ENCODE peak calls at places on chromosomes 12 and 14, in five cellular contexts. N is IMR-90, K is trophoblast cell, W is neuronal stem cell, J is H1. Q is an unnamed sample.

GRCh38 chr14:44180975-44181374 is 326.1 kb downstream of the FSCB start:
- DNase-seq in J (no peak), W (no peak), N (no peak), K (no peak), Q (peak; percentile 62)

GRCh38 chr12:53251477-53252348 is 16.4 kb upstream of the ESPL1 start:
- DNase-seq in K (peak; percentile 84), W (peak; percentile 75), J (peak; percentile 86), N (peak; percentile 64), Q (peak; percentile 73)

GRCh38 chr12:51915003-51915625 is 7.8 kb downstream of the ACVRL1 start:
- DNase-seq in J (no peak), W (no peak), K (no peak), N (no peak), Q (no peak)

GRCh38 chr14:92897922-92898599 is 24.9 kb upstream of the CHGA start:
- DNase-seq in N (no peak), K (no peak), W (no peak), J (no peak), Q (no peak)

GRCh38 chr12:74337951-74338350 is 199.7 kb upstream of the ATXN7L3B start:
- DNase-seq in W (no peak), K (no peak), J (no peak), N (peak; percentile 64), Q (peak; percentile 53)

GRCh38 chr12:57242691-57243454 is 8.1 kb downstream of the STAC3 start:
- DNase-seq in W (peak; percentile 85), J (peak; percentile 100), K (peak; percentile 37), N (peak; percentile 35), Q (peak; percentile 63)

GRCh38 chr14:77181603-77182437 is at the start of gene TMEM63C:
- DNase-seq in J (peak; percentile 92), K (no peak), W (peak; percentile 85), N (no peak), Q (no peak)

GRCh38 chr14:80658733-80659132 is 282.8 kb downstream of the CEP128 start:
- DNase-seq in W (no peak), N (no peak), K (no peak), J (no peak), Q (no peak)

GRCh38 chr12:57340104-57340503 is 89.1 kb upstream of the STAC3 start:
- DNase-seq in K (peak; percentile 14), J (no peak), W (no peak), N (peak; percentile 87), Q (peak; percentile 96)

GRCh38 chr12:25794580-25794979 is 163.9 kb upstream of the RASSF8 start:
- DNase-seq in K (no peak), N (peak; percentile 20), W (no peak), J (no peak), Q (no peak)

GRCh38 chr12:24920141-24920540 is 28.8 kb downstream of the BCAT1 start:
- DNase-seq in K (no peak), N (no peak), W (no peak), J (no peak), Q (no peak)

GRCh38 chr14:79418649-79419415 is 792.5 kb downstream of the DIO2 start:
- DNase-seq in K (no peak), J (no peak), N (no peak), W (no peak), Q (no peak)

GRCh38 chr12:86193931-86194330 is 62.3 kb downstream of the MGAT4C start:
- DNase-seq in J (no peak), K (no peak), N (peak; percentile 66), W (no peak), Q (peak; percentile 38)

GRCh38 chr14:24171422-24172260 is at the start of gene REC8:
- DNase-seq in K (no peak), J (peak; percentile 97), W (peak; percentile 94), N (no peak), Q (peak; percentile 92)

GRCh38 chr12:94689002-94689645 is 38.8 kb upstream of the TMCC3 start:
- DNase-seq in N (peak; percentile 27), W (no peak), K (no peak), J (no peak), Q (peak; percentile 54)

GRCh38 chr12:64560395-64561301 is 49.6 kb upstream of the RASSF3 start:
- DNase-seq in K (no peak), W (no peak), N (peak; percentile 100), J (peak; percentile 46), Q (peak; percentile 96)

GRCh38 chr12:76020731-76021672 is 10.6 kb downstream of the PHLDA1 start:
- DNase-seq in K (peak; percentile 82), N (peak; percentile 99), W (no peak), J (no peak), Q (peak; percentile 99)

GRCh38 chr12:34406228-34406995 is 384.1 kb downstream of the ALG10 start:
- DNase-seq in J (no peak), N (no peak), K (no peak), W (no peak), Q (no peak)

GRCh38 chr14:74635831-74636230 is 23.8 kb upstream of the LTBP2 start:
- DNase-seq in K (no peak), W (no peak), N (no peak), J (no peak), Q (no peak)
- H2BK5ac ChIP-seq in K (no peak overlapping the region), W (no peak overlapping the region), N (no peak overlapping the region), J (no peak overlapping the region), Q (no peak overlapping the region)

GRCh38 chr12:4030938-4031702 is 157.9 kb upstream of the PARP11 start:
- DNase-seq in N (peak; percentile 98), W (peak; percentile 95), J (peak; percentile 85), K (peak; percentile 98), Q (peak; percentile 98)
- H4K91ac ChIP-seq in N (peak overlapping the region; percentile 26), W (no peak overlapping the region), J (peak overlapping the region; percentile 70), K (peak overlapping the region; percentile 100), Q (peak overlapping the region; percentile 97)

GRCh38 chr12:19856389-19856788 is 417.1 kb downstream of the AEBP2 start:
- DNase-seq in N (peak; percentile 24), W (no peak), K (no peak), J (no peak), Q (peak; percentile 87)
- H3K4me3 ChIP-seq in N (no peak overlapping the region), W (no peak overlapping the region), K (no peak overlapping the region), J (no peak overlapping the region), Q (peak overlapping the region; percentile 19)

DNA sequence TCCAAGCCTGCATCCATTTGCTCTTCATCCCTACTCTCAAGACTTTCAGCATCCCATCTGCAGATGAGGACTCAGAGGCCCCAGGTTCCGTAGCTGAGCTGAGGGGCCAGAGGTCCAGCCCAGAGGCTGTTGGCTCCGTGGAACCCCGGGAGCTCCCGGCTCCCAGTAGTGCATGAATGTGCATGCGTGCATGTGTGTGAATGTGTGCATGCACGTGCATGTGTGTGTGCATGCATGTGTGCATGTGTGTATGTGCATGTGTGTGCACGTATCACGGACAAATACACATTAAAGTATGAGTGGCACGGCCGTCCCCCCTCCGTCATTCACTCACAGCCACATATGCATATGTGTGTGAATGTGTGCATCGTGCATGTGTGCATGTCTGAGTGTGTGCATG is 149.9 kb downstream of the KIF26A start:
- DNase-seq in K (no peak), N (no peak), J (no peak), W (no peak), Q (no peak)
- H2BK5ac ChIP-seq in K (no peak overlapping the region), N (no peak overlapping the region), J (no peak overlapping the region), W (no peak overlapping the region), Q (no peak overlapping the region)

GRCh38 chr14:88563845-88564244 is 1.0 kb downstream of the ZC3H14 start:
- DNase-seq in J (no peak), W (no peak), N (no peak), K (no peak), Q (no peak)

GRCh38 chr14:88565427-88565826 is 2.6 kb downstream of the ZC3H14 start:
- DNase-seq in J (no peak), W (no peak), K (no peak), N (no peak), Q (no peak)

GRCh38 chr14:88559852-88560251 is 3.0 kb upstream of the ZC3H14 start:
- DNase-seq in J (no peak), N (peak; percentile 72), W (no peak), K (no peak), Q (peak; percentile 80)

GRCh38 chr14:88562532-88562830 is 356 bp upstream of the ZC3H14 start:
- DNase-seq in W (no peak), K (no peak), J (no peak), N (no peak), Q (no peak)

DNA sequence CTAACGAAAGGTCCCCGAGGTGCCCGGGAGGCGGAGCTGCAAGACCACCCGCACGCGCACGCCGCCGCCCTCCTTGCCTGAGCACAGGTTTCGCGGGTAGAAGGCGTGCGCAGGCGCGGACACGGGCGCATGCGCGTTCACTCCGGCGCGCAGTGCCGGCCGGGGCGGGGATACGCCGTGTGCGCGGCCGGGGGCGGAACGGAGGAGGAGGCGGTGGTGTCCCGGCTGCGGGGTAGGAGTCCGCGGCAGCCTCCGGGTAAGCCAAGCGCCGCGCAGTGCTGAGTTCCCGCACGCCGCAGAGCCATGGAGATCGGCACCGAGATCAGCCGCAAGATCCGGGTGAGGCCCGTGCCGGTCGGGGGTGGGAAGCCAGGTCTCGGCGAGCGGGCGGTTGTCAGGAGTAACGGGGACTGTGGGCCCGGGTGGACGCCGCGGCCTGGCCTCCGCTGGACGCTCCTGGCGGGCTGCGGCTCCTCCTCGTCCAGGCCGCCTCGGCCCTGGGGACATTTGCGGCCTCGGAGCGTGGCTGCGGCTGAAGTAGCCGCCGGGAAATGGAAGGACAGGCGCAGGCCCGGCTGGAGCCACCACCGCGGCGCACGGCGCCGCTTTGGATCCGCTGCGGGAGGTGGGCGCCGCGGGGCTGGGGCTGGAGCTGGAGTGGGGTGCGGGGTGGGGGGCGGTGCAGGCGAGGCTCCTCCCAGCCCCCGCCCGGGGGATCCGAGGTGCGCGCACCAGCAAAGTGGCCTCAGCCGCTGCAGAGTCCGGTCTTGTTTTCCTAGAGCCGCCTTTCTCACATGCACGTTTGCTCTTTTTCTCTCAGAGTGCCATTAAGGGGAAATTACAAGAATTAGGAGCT is at the start of gene ZC3H14:
- DNase-seq in W (peak; percentile 93), N (peak; percentile 80), K (peak; percentile 89), J (peak; percentile 92), Q (peak; percentile 88)
- H4K91ac ChIP-seq in W (no peak within 1 kb of the TSS), N (peak within 1 kb of the TSS; percentile 69), K (peak within 1 kb of the TSS; percentile 88), J (no peak within 1 kb of the TSS), Q (peak within 1 kb of the TSS; percentile 83)

DNA sequence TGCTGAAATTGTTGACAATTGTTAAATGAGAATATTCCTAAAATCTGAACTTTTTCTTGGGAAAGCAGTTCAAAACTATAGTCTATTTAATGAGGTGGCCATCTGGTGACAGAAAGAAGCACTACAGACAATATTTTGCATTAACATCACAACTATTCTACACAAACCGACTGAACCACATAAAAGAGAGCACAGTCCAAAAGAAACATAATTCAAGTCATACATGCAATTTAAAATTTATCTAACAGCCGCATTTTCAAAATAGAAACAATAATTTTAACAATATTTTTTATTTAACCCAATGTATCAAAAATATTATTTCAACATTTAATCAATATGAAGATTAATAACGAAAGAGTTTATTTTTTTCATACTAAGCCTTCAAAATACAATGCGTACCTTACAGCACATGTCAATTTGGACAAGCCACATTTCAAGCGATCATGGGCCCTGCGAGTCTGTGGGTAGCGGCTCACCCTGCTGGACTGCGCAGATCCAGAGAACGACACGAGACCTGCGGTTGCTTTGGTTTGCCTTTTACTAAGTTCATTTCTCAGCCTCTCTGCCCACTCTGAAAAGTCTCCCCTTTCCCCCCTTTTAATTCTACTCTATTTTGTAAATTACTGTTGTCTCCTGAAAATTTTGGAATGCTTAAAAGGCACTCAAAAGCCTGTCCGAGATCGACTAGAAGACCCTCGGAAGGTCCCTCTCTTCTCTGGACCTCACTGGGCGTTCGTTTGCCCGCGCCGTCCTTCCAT is 941 bp upstream of the LRRC9 start:
- DNase-seq in W (peak; percentile 14), N (peak; percentile 18), J (no peak), K (peak; percentile 49), Q (peak; percentile 49)
- H3K4me3 ChIP-seq in W (peak overlapping the region; percentile 79), N (peak overlapping the region; percentile 24), J (peak overlapping the region; percentile 76), K (peak overlapping the region; percentile 71), Q (peak overlapping the region; percentile 49)

GRCh38 chr14:61438860-61439765 is 117.7 kb downstream of the PRKCH start:
- DNase-seq in J (no peak), N (peak; percentile 57), W (peak; percentile 12), K (no peak), Q (peak; percentile 76)
- H2BK5ac ChIP-seq in J (peak overlapping the region; percentile 71), N (no peak overlapping the region), W (no peak overlapping the region), K (peak overlapping the region; percentile 61), Q (no peak overlapping the region)

GRCh38 chr14:74348735-74349463 is 628 bp downstream of the VRTN start:
- DNase-seq in N (no peak), W (no peak), K (no peak), J (no peak), Q (no peak)
- H4K91ac ChIP-seq in N (no peak overlapping the region), W (peak overlapping the region; percentile 80), K (no peak overlapping the region), J (peak overlapping the region; percentile 99), Q (no peak overlapping the region)

Q was measured in mesenchymal stem cell.